ENCODE peak calls at places on chromosome 11, in nine cellular contexts. X is HFF-Myc, Z is Calu3, B is omental fat pad, G is nephron progenitor cell, A is fibroblast of lung, Y is GM06990, F is GM12864, V is SK-N-SH. I is an unnamed sample.

GRCh38 chr11:11510939-11511338 is 110.9 kb downstream of the GALNT18 start:
- DNase-seq in X (no peak), Z (no peak), B (no peak), G (peak), A (no peak), Y (no peak), F (no peak), V (no peak), I (no peak)

GRCh38 chr11:130776044-130776390 is 140.3 kb downstream of the SNX19 start:
- DNase-seq in X (no peak), Z (no peak), B (no peak), G (no peak), A (no peak), Y (no peak), F (no peak), V (no peak), I (no peak)

GRCh38 chr11:1854949-1855885 is 2.3 kb downstream of the LSP1 start:
- DNase-seq in X (no peak), Z (no peak), B (no peak), G (no peak), A (no peak), Y (peak), F (peak), V (no peak), I (peak)

GRCh38 chr11:66211100-66211499 is 57.3 kb upstream of the RAB1B start:
- DNase-seq in X (no peak), Z (no peak), B (no peak), G (no peak), A (no peak), Y (no peak), F (no peak), V (no peak), I (no peak)

GRCh38 chr11:116170526-116171120 is 602.2 kb downstream of the BUD13 start:
- DNase-seq in X (no peak), Z (peak), B (no peak), G (no peak), A (no peak), Y (no peak), F (no peak), V (peak), I (peak)

GRCh38 chr11:4826425-4826824 is 5.3 kb downstream of the OR51F2 start:
- DNase-seq in X (no peak), Z (no peak), B (no peak), G (no peak), A (no peak), Y (no peak), F (no peak), V (no peak), I (no peak)

GRCh38 chr11:112229746-112230433 is 3.7 kb downstream of the PTS start:
- DNase-seq in X (no peak), Z (no peak), B (no peak), G (no peak), A (peak), Y (no peak), F (no peak), V (no peak), I (no peak)

GRCh38 chr11:16171882-16172281 is 184.5 kb downstream of the SOX6 start:
- DNase-seq in X (no peak), Z (no peak), B (no peak), G (no peak), A (no peak), Y (no peak), F (no peak), V (no peak), I (no peak)

GRCh38 chr11:76629133-76629852 is 41.3 kb downstream of the LRRC32 start:
- DNase-seq in X (no peak), Z (no peak), B (no peak), G (no peak), A (peak), Y (peak), F (peak), V (no peak), I (peak)

GRCh38 chr11:111846640-111847039 is 24.7 kb downstream of the ALG9 start:
- DNase-seq in X (no peak), Z (no peak), B (no peak), G (no peak), A (peak), Y (no peak), F (no peak), V (no peak), I (no peak)

GRCh38 chr11:69450064-69450856 is 31.2 kb upstream of the LINC01488 start:
- DNase-seq in X (no peak), Z (no peak), B (no peak), G (no peak), A (no peak), Y (no peak), F (no peak), V (no peak), I (no peak)

DNA sequence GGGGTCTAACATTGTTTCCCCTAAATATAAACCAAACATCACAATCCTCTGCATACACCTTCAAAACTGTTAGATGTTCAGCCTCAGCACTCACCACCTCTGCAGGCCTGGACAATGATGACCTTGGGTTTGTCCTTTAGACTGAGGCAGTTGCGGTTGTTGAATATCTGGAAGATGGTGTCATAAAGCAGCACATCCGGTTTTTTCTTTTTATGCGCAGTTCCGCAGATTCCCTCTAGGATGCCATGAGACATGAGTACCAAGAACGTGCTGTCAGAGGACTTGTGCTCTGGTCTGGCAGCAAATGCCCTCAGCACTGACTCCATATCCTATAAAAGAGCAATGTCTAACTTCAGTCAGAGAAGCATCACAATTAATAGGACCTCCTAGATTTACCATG is 22.8 kb downstream of the CASP5 start:
- DNase-seq in X (peak), Z (peak), B (no peak), G (no peak), A (no peak), Y (no peak), F (no peak), V (no peak), I (peak)
- TF ChIP-seq CTCF in X (peak), Z (no peak), B (no peak), G (no peak), A (no peak), Y (no peak), F (peak), V (peak), I (no peak)

GRCh38 chr11:92311616-92312449 is 87.2 kb downstream of the FAT3 start:
- DNase-seq in X (no peak), Z (no peak), B (no peak), G (no peak), A (peak), Y (no peak), F (no peak), V (no peak), I (no peak)
- TF ChIP-seq CTCF in X (no peak), Z (no peak), B (no peak), G (no peak), A (no peak), Y (no peak), F (no peak), V (no peak), I (no peak)

GRCh38 chr11:94183251-94183885 is 54.7 kb downstream of the PANX1 start:
- DNase-seq in X (no peak), Z (no peak), B (no peak), G (no peak), A (no peak), Y (no peak), F (no peak), V (no peak), I (no peak)

GRCh38 chr11:94185387-94186084 is 56.9 kb downstream of the PANX1 start:
- DNase-seq in X (no peak), Z (no peak), B (no peak), G (no peak), A (peak), Y (no peak), F (no peak), V (no peak), I (no peak)

GRCh38 chr11:94184362-94184761 is 55.7 kb downstream of the PANX1 start:
- DNase-seq in X (no peak), Z (no peak), B (no peak), G (no peak), A (no peak), Y (no peak), F (no peak), V (no peak), I (no peak)

GRCh38 chr11:94184861-94185260 is 56.2 kb downstream of the PANX1 start:
- DNase-seq in X (no peak), Z (no peak), B (no peak), G (no peak), A (no peak), Y (no peak), F (no peak), V (no peak), I (no peak)

GRCh38 chr11:94183886-94184264 is 55.2 kb downstream of the PANX1 start:
- DNase-seq in X (no peak), Z (peak), B (peak), G (peak), A (peak), Y (peak), F (peak), V (peak), I (peak)
- TF ChIP-seq CTCF in X (peak), Z (peak), B (no peak), G (peak), A (peak), Y (peak), F (peak), V (peak), I (peak)

GRCh38 chr11:61579398-61580291 is 1.2 kb downstream of the SYT7 start:
- DNase-seq in X (no peak), Z (no peak), B (no peak), G (no peak), A (no peak), Y (no peak), F (no peak), V (no peak), I (no peak)

GRCh38 chr11:61578819-61579218 is 2.1 kb downstream of the SYT7 start:
- DNase-seq in X (no peak), Z (no peak), B (no peak), G (no peak), A (no peak), Y (no peak), F (no peak), V (no peak), I (no peak)

GRCh38 chr11:61580292-61580888 is 486 bp downstream of the SYT7 start:
- DNase-seq in X (no peak), Z (peak), B (no peak), G (no peak), A (no peak), Y (no peak), F (no peak), V (no peak), I (no peak)

GRCh38 chr11:61575886-61576516 is 4.9 kb downstream of the SYT7 start:
- DNase-seq in X (no peak), Z (no peak), B (no peak), G (no peak), A (no peak), Y (no peak), F (no peak), V (no peak), I (no peak)

GRCh38 chr11:61577383-61578118 is 3.3 kb downstream of the SYT7 start:
- DNase-seq in X (no peak), Z (no peak), B (no peak), G (peak), A (no peak), Y (no peak), F (no peak), V (peak), I (no peak)
- TF ChIP-seq CTCF in X (peak), Z (no peak), B (no peak), G (peak), A (peak), Y (no peak), F (no peak), V (peak), I (no peak)

GRCh38 chr11:94504689-94505293 is 7.5 kb upstream of the C11orf97 start:
- DNase-seq in X (no peak), Z (no peak), B (no peak), G (peak), A (peak), Y (no peak), F (no peak), V (peak), I (no peak)
- TF ChIP-seq CTCF in X (peak), Z (peak), B (no peak), G (peak), A (peak), Y (peak), F (peak), V (peak), I (peak)

GRCh38 chr11:103585911-103586310 is 450.5 kb upstream of the DDI1 start:
- DNase-seq in X (no peak), Z (no peak), B (no peak), G (no peak), A (no peak), Y (no peak), F (no peak), V (no peak), I (no peak)
- TF ChIP-seq CTCF in X (no peak), Z (no peak), B (no peak), G (no peak), A (no peak), Y (no peak), F (no peak), V (no peak), I (no peak)

DNA sequence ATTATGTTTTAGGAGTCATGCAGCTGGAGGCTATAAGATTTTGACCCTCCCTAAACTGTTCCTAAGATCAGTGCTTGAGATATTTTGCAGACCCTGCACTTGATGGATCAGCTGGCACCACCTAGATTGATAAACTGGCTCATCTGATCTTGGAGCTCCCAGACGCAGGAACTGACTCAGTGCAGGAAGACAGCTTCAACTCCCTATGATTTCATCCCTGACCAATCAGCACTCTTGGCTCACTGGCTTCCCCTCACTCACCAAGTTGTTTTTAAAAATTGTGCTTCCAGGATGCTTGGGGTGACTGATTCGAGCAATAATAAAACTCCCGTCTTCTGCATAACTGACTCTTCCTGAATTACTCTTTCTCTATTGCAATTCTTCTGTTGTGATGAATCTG is 637.5 kb upstream of the FAT3 start:
- DNase-seq in X (no peak), Z (no peak), B (no peak), G (no peak), A (no peak), Y (no peak), F (no peak), V (no peak), I (no peak)
- TF ChIP-seq CTCF in X (no peak), Z (no peak), B (no peak), G (no peak), A (no peak), Y (no peak), F (no peak), V (no peak), I (no peak)

DNA sequence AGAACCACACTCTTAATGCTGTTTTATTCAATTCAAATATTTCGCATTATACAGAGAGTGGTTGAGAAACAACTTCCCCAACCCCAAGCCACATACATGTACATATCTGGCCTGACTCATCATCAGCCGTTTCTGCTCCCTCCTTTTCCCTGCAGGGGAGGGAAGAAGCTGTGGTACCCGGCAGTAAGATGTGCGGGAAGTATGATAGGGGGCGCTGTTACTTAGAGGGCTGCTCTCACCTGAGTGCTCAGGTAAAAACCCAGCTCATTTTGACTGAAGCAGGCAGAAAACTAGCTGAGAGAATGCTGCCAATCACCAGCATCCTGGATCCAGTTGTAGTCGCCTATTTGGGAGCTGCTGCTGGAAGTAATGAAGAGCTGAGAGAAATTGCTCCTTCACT is 85.6 kb downstream of the NELL1 start:
- DNase-seq in X (no peak), Z (no peak), B (no peak), G (no peak), A (no peak), Y (no peak), F (no peak), V (peak), I (no peak)
- TF ChIP-seq CTCF in X (no peak), Z (no peak), B (no peak), G (peak), A (no peak), Y (peak), F (peak), V (no peak), I (no peak)

DNA sequence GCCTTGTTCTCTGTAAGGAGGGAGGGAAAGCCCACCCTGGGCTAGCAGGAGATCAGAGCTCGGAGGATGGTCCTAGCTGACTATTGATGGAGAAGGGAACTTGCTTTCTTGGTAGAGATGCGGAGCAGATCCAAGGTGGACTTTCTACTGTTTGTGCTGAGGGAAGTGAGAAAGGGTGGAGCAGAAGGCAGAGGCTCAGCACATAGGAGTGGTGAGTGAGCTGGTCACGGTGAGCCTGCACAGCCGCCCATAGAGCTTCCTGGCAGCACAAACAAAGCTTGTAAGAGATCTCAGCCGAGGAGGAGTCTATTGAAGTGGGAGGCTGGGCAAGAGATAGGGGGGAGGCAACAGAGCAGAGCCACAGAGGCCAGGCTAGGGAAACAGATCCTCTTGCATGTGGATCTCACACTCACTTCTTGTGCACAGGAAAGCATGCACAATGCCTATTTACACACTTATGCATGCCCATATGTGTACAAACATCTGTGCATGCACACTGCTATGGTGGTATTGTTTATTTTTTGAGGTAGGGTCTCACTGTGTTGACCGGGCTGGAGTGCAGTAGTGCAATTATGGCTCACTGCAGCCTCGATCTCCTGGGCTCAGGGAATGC is 114.8 kb upstream of the THY1 start:
- DNase-seq in X (no peak), Z (no peak), B (no peak), G (no peak), A (no peak), Y (no peak), F (no peak), V (no peak), I (no peak)
- TF ChIP-seq CTCF in X (no peak), Z (no peak), B (no peak), G (no peak), A (no peak), Y (no peak), F (no peak), V (no peak), I (no peak)

GRCh38 chr11:103601230-103601846 is 435.1 kb upstream of the DDI1 start:
- DNase-seq in X (peak), Z (peak), B (no peak), G (peak), A (peak), Y (no peak), F (no peak), V (peak), I (peak)
- TF ChIP-seq CTCF in X (peak), Z (no peak), B (no peak), G (peak), A (peak), Y (peak), F (peak), V (peak), I (peak)

I was measured in activated CD8-positive, alpha-beta T cell treated with anti-CD3 and anti-CD28 coated beads for 36 hours.